ENCODE peak calls at places on chromosomes 12 and 14, in seven cellular contexts. Q, G, S, A, Y, R and J are unnamed samples. For H3K9me3 and H3K4me1, the result is how much of the 10 kb centered on the place peaks cover.

GRCh38 chr12:120590741-120591407 is 9.7 kb upstream of the POP5 start:
- DNase-seq in S (no peak), Q (no peak), G (no peak), Y (no peak), R (peak), A (no peak), J (no peak)

GRCh38 chr12:24861751-24862575 is 86.9 kb downstream of the BCAT1 start:
- DNase-seq in A (no peak), Y (no peak), G (no peak), S (no peak), Q (no peak), R (no peak), J (no peak)

GRCh38 chr14:99755629-99756603 is 37.3 kb upstream of the EML1 start:
- DNase-seq in R (no peak), S (no peak), A (peak), Y (peak), G (peak), Q (peak), J (no peak)

GRCh38 chr12:107200394-107200793 is 107.0 kb upstream of the CRY1 start:
- DNase-seq in Y (no peak), Q (no peak), A (no peak), S (no peak), G (no peak), R (peak), J (no peak)

GRCh38 chr12:62006076-62006732 is 254.0 kb upstream of the USP15 start:
- DNase-seq in S (no peak), A (no peak), Q (no peak), R (peak), G (no peak), Y (no peak), J (no peak)

GRCh38 chr14:28243600-28243999 is 523.0 kb upstream of the FOXG1 start:
- DNase-seq in R (no peak), Q (no peak), Y (no peak), S (no peak), A (no peak), G (no peak), J (no peak)

GRCh38 chr12:77218278-77218677 is 152.9 kb upstream of the E2F7 start:
- DNase-seq in Q (no peak), S (no peak), Y (no peak), R (no peak), G (no peak), A (no peak), J (no peak)

GRCh38 chr12:116592116-116592637 is 33.0 kb downstream of the MAP1LC3B2 start:
- DNase-seq in R (no peak), A (peak), S (no peak), Y (peak), Q (peak), G (peak), J (no peak)

GRCh38 chr12:92676710-92677109 is 26.1 kb upstream of the PLEKHG7 start:
- DNase-seq in Y (no peak), S (no peak), Q (no peak), A (no peak), G (no peak), R (no peak), J (no peak)

GRCh38 chr14:104107611-104108569 is 22.4 kb downstream of the ASPG start:
- DNase-seq in R (no peak), S (no peak), Q (peak), Y (peak), A (peak), G (peak), J (no peak)

GRCh38 chr14:31239673-31240072 is 32.1 kb upstream of the HECTD1 start:
- DNase-seq in A (no peak), Q (peak), G (no peak), R (no peak), Y (no peak), S (no peak), J (no peak)

GRCh38 chr14:104968153-104968527 is 10.0 kb downstream of the AHNAK2 start:
- DNase-seq in S (no peak), Q (peak), G (peak), A (peak), R (no peak), Y (peak), J (no peak)

GRCh38 chr14:68677476-68677875 is 115.4 kb downstream of the ZFP36L1 start:
- DNase-seq in Q (no peak), Y (no peak), A (no peak), R (no peak), G (peak), S (no peak), J (no peak)

GRCh38 chr12:50686976-50687375 is 76.9 kb upstream of the ATF1 start:
- DNase-seq in A (no peak), R (no peak), S (no peak), G (no peak), Q (no peak), Y (no peak), J (no peak)

GRCh38 chr12:96240656-96241055 is 46.5 kb downstream of the ELK3 start:
- DNase-seq in G (no peak), Y (no peak), A (no peak), R (no peak), S (no peak), Q (no peak), J (no peak)

GRCh38 chr12:121774968-121775474 is 18.5 kb downstream of the RHOF start:
- DNase-seq in Q (peak), A (no peak), Y (no peak), R (no peak), G (no peak), S (no peak), J (no peak)

GRCh38 chr12:6452245-6452731 is 446 bp downstream of the TAPBPL start:
- DNase-seq in Q (no peak), G (peak), A (no peak), R (no peak), S (no peak), Y (peak), J (no peak)

GRCh38 chr14:55339770-55340169 is 68.5 kb downstream of the FBXO34 start:
- DNase-seq in G (no peak), Y (no peak), A (no peak), R (no peak), Q (no peak), S (no peak), J (no peak)

GRCh38 chr14:24136684-24137528 is 912 bp downstream of the PSME1 start:
- DNase-seq in Y (no peak), S (no peak), G (no peak), A (no peak), R (no peak), Q (no peak), J (peak)

GRCh38 chr12:26360062-26360461 is 164.7 kb downstream of the SSPN start:
- DNase-seq in G (no peak), Y (no peak), R (no peak), S (no peak), A (no peak), Q (no peak), J (no peak)

GRCh38 chr12:75479963-75480461 is 543 bp upstream of the GLIPR1 start:
- DNase-seq in Q (no peak), Y (no peak), S (no peak), R (no peak), A (no peak), G (no peak), J (no peak)
- H3K27ac ChIP-seq in Q (peak), Y (peak), S (no peak), R (no peak), A (peak), G (no peak), J (peak)

DNA sequence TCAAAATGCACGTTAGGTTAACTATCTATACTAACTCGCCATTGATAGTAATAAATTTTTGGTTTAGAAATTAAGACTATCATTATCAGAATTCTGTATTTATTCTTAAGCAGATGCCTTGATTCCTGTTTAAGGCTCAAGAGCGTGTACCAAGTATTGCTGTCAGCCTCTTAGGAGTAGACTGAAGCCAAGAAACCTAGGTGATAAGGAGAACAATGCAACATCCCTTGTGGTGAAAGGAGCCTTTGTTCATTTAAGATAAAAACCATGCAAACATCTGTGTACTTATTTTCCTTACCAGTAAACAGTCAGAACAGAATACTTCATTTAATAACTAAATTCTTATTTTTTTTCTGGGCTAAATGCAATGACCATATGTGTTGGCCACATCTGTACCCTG is 109.4 kb upstream of the NOVA1 start:
- DNase-seq in Q (no peak), Y (no peak), S (no peak), R (no peak), G (no peak), A (no peak), J (no peak)
- H3K9me3 ChIP-seq in Q (under half), Y (under half), S (under half), R (under half), G (under half), A (under half), J (under half)

GRCh38 chr12:108832730-108833354 is 24.5 kb downstream of the SSH1 start:
- DNase-seq in Y (no peak), Q (peak), A (no peak), G (no peak), R (no peak), S (no peak), J (no peak)
- H3K4me1 ChIP-seq in Y (under half), Q (half or more), A (half or more), G (under half), R (half or more), S (under half), J (under half)

GRCh38 chr12:89353188-89353822 is 1.0 kb upstream of the DUSP6 start:
- DNase-seq in R (peak), G (peak), S (no peak), Q (peak), Y (peak), A (peak), J (peak)
- H3K27ac ChIP-seq in R (peak), G (peak), S (peak), Q (peak), Y (peak), A (peak), J (peak)

GRCh38 chr12:113524495-113524894 is 52.8 kb upstream of the LHX5 start:
- DNase-seq in R (no peak), A (no peak), G (no peak), Q (no peak), Y (no peak), S (no peak), J (no peak)
- H3K9me3 ChIP-seq in R (under half), A (under half), G (under half), Q (under half), Y (under half), S (under half), J (under half)